ENCODE peak calls at places on chromosomes 5 and 9, in five cellular contexts. H, P, F, R and W are unnamed samples.
A peak's percentile ranks its signal among the peaks of the same experiment; 100 is the strongest.

GRCh38 chr5:176570044-176570443 is 20.9 kb downstream of the CDHR2 start:
- DNase-seq in H (no peak), F (no peak), P (no peak), R (no peak), W (no peak)

GRCh38 chr9:74800226-74800625 is 87.5 kb downstream of the TRPM6 start:
- DNase-seq in P (no peak), H (no peak), R (no peak), F (no peak), W (no peak)

GRCh38 chr5:136081192-136081591 is 51.5 kb upstream of the SMAD5 start:
- DNase-seq in P (peak; percentile 1), R (no peak), H (no peak), F (no peak), W (no peak)

GRCh38 chr5:1285883-1286291 is 9.0 kb downstream of the TERT start:
- DNase-seq in P (no peak), F (no peak), H (no peak), R (no peak), W (peak; percentile 67)

GRCh38 chr5:31495336-31495735 is 36.6 kb downstream of the DROSHA start:
- DNase-seq in H (no peak), P (no peak), R (no peak), F (no peak), W (no peak)

GRCh38 chr9:25207402-25207801 is 470.8 kb downstream of the TUSC1 start:
- DNase-seq in H (no peak), R (no peak), F (no peak), P (no peak), W (no peak)

GRCh38 chr9:137320555-137321384 is 18.7 kb upstream of the NRARP start:
- DNase-seq in R (peak; percentile 40), H (peak; percentile 66), P (no peak), F (no peak), W (peak; percentile 67)

GRCh38 chr5:59842999-59843398 is 50.5 kb downstream of the PDE4D start:
- DNase-seq in H (no peak), P (no peak), F (no peak), R (no peak), W (no peak)

GRCh38 chr9:128688501-128689292 is at the start of gene SET:
- DNase-seq in R (peak; percentile 97), P (peak; percentile 94), H (peak; percentile 96), F (peak; percentile 89), W (peak; percentile 97)

GRCh38 chr5:95799181-95799835 is 23.2 kb downstream of the GLRX start:
- DNase-seq in H (no peak), R (no peak), P (no peak), F (no peak), W (no peak)